ENCODE peak calls at places on chromosomes 5 and 9, in seven cellular contexts. One of them, this sample, is unnamed. For H3K4me1 and H3K27me3, the result is how much of the 10 kb centered on the place peaks cover.

GRCh38 chr9:89878003-89878411 is 273.2 kb downstream of the GADD45G start:
- DNase-seq in heart right ventricle: no peak
- DNase-seq in HCT116: no peak
- DNase-seq in GM23248: no peak
- DNase-seq in osteoblast: peak
- DNase-seq in PC-3: no peak
- DNase-seq in upper lobe of left lung: no peak
- DNase-seq in this sample: no peak

GRCh38 chr5:16709691-16710420 is 93.1 kb upstream of the RETREG1 start:
- DNase-seq in heart right ventricle: no peak
- DNase-seq in HCT116: no peak
- DNase-seq in GM23248: peak
- DNase-seq in osteoblast: no peak
- DNase-seq in PC-3: no peak
- DNase-seq in upper lobe of left lung: no peak
- DNase-seq in this sample: no peak

GRCh38 chr5:126369995-126370731 is 53.0 kb upstream of the GRAMD2B start:
- DNase-seq in heart right ventricle: no peak
- DNase-seq in HCT116: no peak
- DNase-seq in GM23248: peak
- DNase-seq in osteoblast: peak
- DNase-seq in PC-3: peak
- DNase-seq in upper lobe of left lung: no peak
- DNase-seq in this sample: no peak

GRCh38 chr9:119179701-119180100 is 189.5 kb downstream of the BRINP1 start:
- DNase-seq in heart right ventricle: no peak
- DNase-seq in HCT116: no peak
- DNase-seq in GM23248: no peak
- DNase-seq in osteoblast: no peak
- DNase-seq in PC-3: no peak
- DNase-seq in upper lobe of left lung: no peak
- DNase-seq in this sample: no peak

GRCh38 chr9:893843-894420 is 52.4 kb downstream of the DMRT1 start:
- DNase-seq in heart right ventricle: no peak
- DNase-seq in HCT116: peak
- DNase-seq in GM23248: peak
- DNase-seq in osteoblast: peak
- DNase-seq in PC-3: peak
- DNase-seq in upper lobe of left lung: no peak
- DNase-seq in this sample: peak

GRCh38 chr9:33628865-33629410 is 104.9 kb downstream of the ANKRD18B start:
- DNase-seq in heart right ventricle: no peak
- DNase-seq in HCT116: no peak
- DNase-seq in GM23248: no peak
- DNase-seq in osteoblast: peak
- DNase-seq in PC-3: no peak
- DNase-seq in upper lobe of left lung: peak
- DNase-seq in this sample: no peak

GRCh38 chr9:32565967-32566366 is 7.0 kb downstream of the NDUFB6 start:
- DNase-seq in heart right ventricle: no peak
- DNase-seq in HCT116: no peak
- DNase-seq in GM23248: no peak
- DNase-seq in osteoblast: no peak
- DNase-seq in PC-3: no peak
- DNase-seq in upper lobe of left lung: no peak
- DNase-seq in this sample: no peak

GRCh38 chr5:61275841-61276240 is 56.2 kb upstream of the ZSWIM6 start:
- DNase-seq in heart right ventricle: peak
- DNase-seq in HCT116: no peak
- DNase-seq in GM23248: peak
- DNase-seq in osteoblast: peak
- DNase-seq in PC-3: peak
- DNase-seq in upper lobe of left lung: no peak
- DNase-seq in this sample: no peak

GRCh38 chr5:147382776-147383175 is 127.1 kb downstream of the DPYSL3 start:
- DNase-seq in heart right ventricle: no peak
- DNase-seq in HCT116: no peak
- DNase-seq in GM23248: peak
- DNase-seq in osteoblast: no peak
- DNase-seq in PC-3: no peak
- DNase-seq in upper lobe of left lung: no peak
- DNase-seq in this sample: no peak

DNA sequence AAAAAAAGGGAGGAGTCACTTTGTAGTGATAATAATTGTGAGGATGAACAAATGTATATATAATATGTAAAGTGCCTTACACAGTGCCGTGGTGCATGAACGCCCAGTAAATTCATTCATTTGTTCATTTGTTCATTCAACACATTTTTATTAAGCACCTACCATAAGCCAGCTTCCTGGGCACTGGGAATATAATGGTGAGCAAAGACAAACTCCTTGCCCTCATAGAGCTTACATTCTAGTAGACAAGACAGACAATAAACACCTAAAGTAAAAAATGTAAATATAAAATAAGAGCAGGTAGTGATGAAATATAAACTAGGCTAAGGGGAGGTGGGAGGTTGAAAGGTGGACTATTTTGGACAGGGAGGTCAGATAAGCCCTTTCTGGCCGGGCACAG is 32.0 kb downstream of the SPRY4 start:
- DNase-seq in heart right ventricle: no peak
- DNase-seq in HCT116: no peak
- DNase-seq in GM23248: no peak
- DNase-seq in osteoblast: no peak
- DNase-seq in PC-3: no peak
- DNase-seq in upper lobe of left lung: no peak
- DNase-seq in this sample: no peak
- H3K4me1 ChIP-seq in heart right ventricle: under half
- H3K4me1 ChIP-seq in HCT116: under half
- H3K4me1 ChIP-seq in GM23248: under half
- H3K4me1 ChIP-seq in osteoblast: under half
- H3K4me1 ChIP-seq in PC-3: under half
- H3K4me1 ChIP-seq in upper lobe of left lung: under half
- H3K4me1 ChIP-seq in this sample: under half

DNA sequence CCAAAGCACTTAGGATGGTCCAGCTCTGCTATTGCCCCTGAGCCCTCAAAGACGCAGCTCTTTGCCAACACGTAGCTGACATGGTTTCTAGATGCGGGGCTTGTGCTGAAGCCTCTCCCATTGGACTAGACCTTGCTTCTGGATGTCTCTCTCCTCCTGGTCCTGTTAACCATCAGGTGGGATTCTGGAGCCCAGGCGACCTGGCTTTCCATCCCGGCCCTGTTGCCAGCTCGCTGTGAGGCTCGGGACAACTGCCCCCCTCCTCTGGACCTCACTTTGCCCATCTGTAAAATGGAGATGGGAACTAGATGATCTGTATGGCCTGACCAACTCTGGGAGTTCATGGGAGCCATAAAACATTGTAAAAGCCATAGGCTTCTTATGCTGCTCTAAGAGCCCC is 4.0 kb downstream of the DBH start:
- DNase-seq in heart right ventricle: no peak
- DNase-seq in HCT116: no peak
- DNase-seq in GM23248: no peak
- DNase-seq in osteoblast: peak
- DNase-seq in PC-3: no peak
- DNase-seq in upper lobe of left lung: no peak
- DNase-seq in this sample: no peak
- H3K27me3 ChIP-seq in heart right ventricle: under half
- H3K27me3 ChIP-seq in HCT116: under half
- H3K27me3 ChIP-seq in GM23248: under half
- H3K27me3 ChIP-seq in osteoblast: under half
- H3K27me3 ChIP-seq in PC-3: under half
- H3K27me3 ChIP-seq in upper lobe of left lung: under half
- H3K27me3 ChIP-seq in this sample: under half

GRCh38 chr5:180350296-180350695 is 2.8 kb downstream of the GFPT2 start:
- DNase-seq in heart right ventricle: no peak
- DNase-seq in HCT116: no peak
- DNase-seq in GM23248: no peak
- DNase-seq in osteoblast: peak
- DNase-seq in PC-3: no peak
- DNase-seq in upper lobe of left lung: peak
- DNase-seq in this sample: no peak
- H3K4me1 ChIP-seq in heart right ventricle: under half
- H3K4me1 ChIP-seq in HCT116: under half
- H3K4me1 ChIP-seq in GM23248: under half
- H3K4me1 ChIP-seq in osteoblast: under half
- H3K4me1 ChIP-seq in PC-3: under half
- H3K4me1 ChIP-seq in upper lobe of left lung: under half
- H3K4me1 ChIP-seq in this sample: under half

GRCh38 chr9:135019224-135019623 is 68.2 kb upstream of the OLFM1 start:
- DNase-seq in heart right ventricle: no peak
- DNase-seq in HCT116: no peak
- DNase-seq in GM23248: no peak
- DNase-seq in osteoblast: no peak
- DNase-seq in PC-3: no peak
- DNase-seq in upper lobe of left lung: peak
- DNase-seq in this sample: no peak
- H3K27me3 ChIP-seq in heart right ventricle: under half
- H3K27me3 ChIP-seq in HCT116: under half
- H3K27me3 ChIP-seq in GM23248: under half
- H3K27me3 ChIP-seq in osteoblast: under half
- H3K27me3 ChIP-seq in PC-3: under half
- H3K27me3 ChIP-seq in upper lobe of left lung: under half
- H3K27me3 ChIP-seq in this sample: under half

This sample was measured in effector memory CD4-positive, alpha-beta T cell.